ENCODE peak calls at places on chromosome 10, in ten cellular contexts. K, Z, V, F, J, Y, H, I, E and C are unnamed samples.

GRCh38 chr10:102152545-102152890 is 329 bp downstream of the NOLC1 start:
- DNase-seq in K (no peak), Z (no peak), V (no peak), F (peak), J (peak), Y (no peak), H (no peak), I (no peak), E (no peak), C (no peak)

GRCh38 chr10:113585949-113586348 is 33.1 kb downstream of the HABP2 start:
- DNase-seq in K (no peak), Z (no peak), V (no peak), F (peak), J (no peak), Y (no peak), H (no peak), I (no peak), E (no peak), C (no peak)

GRCh38 chr10:102644066-102644645 is at the start of gene TRIM8:
- DNase-seq in K (peak), Z (peak), V (no peak), F (peak), J (no peak), Y (no peak), H (peak), I (no peak), E (no peak), C (peak)

GRCh38 chr10:102583435-102584417 is 60.6 kb upstream of the TRIM8 start:
- DNase-seq in K (peak), Z (peak), V (no peak), F (peak), J (peak), Y (peak), H (peak), I (peak), E (peak), C (peak)

GRCh38 chr10:114487815-114488536 is 83.7 kb upstream of the AFAP1L2 start:
- DNase-seq in K (no peak), Z (no peak), V (no peak), F (no peak), J (no peak), Y (peak), H (no peak), I (no peak), E (peak), C (no peak)

GRCh38 chr10:122286872-122287271 is 15.8 kb downstream of the BTBD16 start:
- DNase-seq in K (no peak), Z (peak), V (no peak), F (no peak), J (peak), Y (peak), H (no peak), I (no peak), E (no peak), C (no peak)

GRCh38 chr10:11178606-11179221 is 161.0 kb downstream of the CELF2 start:
- DNase-seq in K (no peak), Z (no peak), V (no peak), F (peak), J (no peak), Y (no peak), H (no peak), I (no peak), E (no peak), C (no peak)

GRCh38 chr10:75137533-75138438 is 26.3 kb downstream of the SAMD8 start:
- DNase-seq in K (no peak), Z (no peak), V (no peak), F (peak), J (no peak), Y (no peak), H (peak), I (no peak), E (peak), C (no peak)

GRCh38 chr10:125155101-125155500 is 5.3 kb downstream of the CTBP2 start:
- DNase-seq in K (no peak), Z (peak), V (no peak), F (no peak), J (no peak), Y (no peak), H (no peak), I (no peak), E (no peak), C (no peak)

GRCh38 chr10:14302035-14302434 is 28.7 kb downstream of the FRMD4A start:
- DNase-seq in K (no peak), Z (no peak), V (no peak), F (no peak), J (no peak), Y (peak), H (no peak), I (no peak), E (peak), C (no peak)

GRCh38 chr10:14306201-14306600 is 24.5 kb downstream of the FRMD4A start:
- DNase-seq in K (no peak), Z (no peak), V (no peak), F (no peak), J (no peak), Y (no peak), H (no peak), I (no peak), E (no peak), C (no peak)

GRCh38 chr10:14299516-14299915 is 31.2 kb downstream of the FRMD4A start:
- DNase-seq in K (no peak), Z (no peak), V (no peak), F (no peak), J (no peak), Y (no peak), H (no peak), I (no peak), E (no peak), C (no peak)

DNA sequence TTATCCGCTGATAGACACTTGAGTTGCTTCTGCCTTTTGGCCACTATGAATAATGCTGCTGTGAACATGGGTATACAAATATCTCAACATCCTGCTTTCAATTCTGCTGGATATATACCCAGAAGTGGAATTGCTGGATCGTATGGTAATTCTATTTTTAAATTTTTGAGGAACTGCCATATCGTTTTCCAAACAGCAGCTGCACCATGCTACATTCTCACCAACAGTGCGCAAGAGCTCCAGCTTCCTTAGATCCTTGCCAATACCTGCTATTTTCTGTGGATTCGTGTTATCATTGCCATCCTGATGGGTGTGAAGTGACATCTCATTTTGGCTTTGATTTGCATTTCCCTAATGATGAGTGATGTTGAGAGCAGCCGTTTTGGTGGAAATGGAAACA is 26.7 kb downstream of the FRMD4A start:
- DNase-seq in K (no peak), Z (no peak), V (no peak), F (no peak), J (no peak), Y (no peak), H (no peak), I (no peak), E (no peak), C (no peak)
- TF ChIP-seq CTCF in K (no peak), Z (no peak), V (no peak), F (no peak), J (no peak), Y (no peak), H (no peak), I (no peak), E (no peak), C (no peak)

GRCh38 chr10:85528318-85528652 is 838.3 kb downstream of the GRID1 start:
- DNase-seq in K (no peak), Z (no peak), V (no peak), F (no peak), J (no peak), Y (no peak), H (no peak), I (no peak), E (no peak), C (no peak)

GRCh38 chr10:85527610-85528317 is 838.8 kb downstream of the GRID1 start:
- DNase-seq in K (no peak), Z (no peak), V (no peak), F (no peak), J (no peak), Y (peak), H (no peak), I (no peak), E (peak), C (peak)

DNA sequence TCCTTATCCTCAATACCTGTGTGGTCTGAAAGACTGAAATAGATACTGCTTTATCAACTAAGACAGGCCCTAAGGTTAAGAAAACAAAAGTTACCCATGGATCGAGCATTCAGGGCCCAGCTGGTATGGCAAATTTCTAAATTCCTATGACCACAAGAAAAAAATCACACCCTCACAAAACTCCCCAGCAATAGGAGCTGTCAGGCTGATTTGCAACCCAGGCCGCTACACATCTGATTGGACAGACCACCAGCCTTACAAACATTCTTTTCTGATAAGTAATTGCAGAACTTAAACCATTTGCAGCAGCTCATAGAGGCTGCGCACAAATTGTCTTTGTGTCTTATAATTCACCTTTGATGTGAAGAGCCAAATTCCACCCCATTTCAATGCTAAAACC is 842.6 kb downstream of the GRID1 start:
- DNase-seq in K (no peak), Z (no peak), V (no peak), F (no peak), J (no peak), Y (peak), H (no peak), I (no peak), E (no peak), C (no peak)
- TF ChIP-seq CTCF in K (no peak), Z (no peak), V (no peak), F (no peak), J (no peak), Y (no peak), H (no peak), I (no peak), E (no peak), C (no peak)

GRCh38 chr10:111856631-111857030 is 326.9 kb downstream of the GPAM start:
- DNase-seq in K (no peak), Z (no peak), V (no peak), F (no peak), J (no peak), Y (no peak), H (no peak), I (no peak), E (no peak), C (no peak)
- TF ChIP-seq CTCF in K (no peak), Z (peak), V (no peak), F (no peak), J (no peak), Y (peak), H (no peak), I (no peak), E (no peak), C (peak)

DNA sequence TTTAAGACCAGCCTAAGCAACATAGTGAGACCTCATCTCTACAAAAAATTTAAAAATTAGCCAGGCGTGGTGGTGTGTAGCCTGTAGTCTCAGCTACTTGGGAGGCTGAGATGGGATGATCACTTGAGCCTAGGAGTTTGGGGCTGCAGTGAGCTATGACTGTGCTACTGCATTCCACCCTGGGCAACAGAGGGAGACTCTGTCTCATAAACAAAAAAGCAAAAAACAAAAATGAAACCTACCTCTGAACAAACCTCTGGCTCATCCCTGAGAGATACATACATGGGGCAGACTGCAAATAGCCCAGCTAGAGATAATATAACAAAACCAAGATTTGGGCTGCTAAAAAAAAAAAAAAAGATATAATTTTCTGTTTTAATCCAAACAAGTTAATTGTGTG is 19.5 kb downstream of the C10orf67 start:
- DNase-seq in K (no peak), Z (no peak), V (no peak), F (no peak), J (no peak), Y (no peak), H (no peak), I (no peak), E (no peak), C (no peak)
- TF ChIP-seq CTCF in K (no peak), Z (no peak), V (peak), F (peak), J (no peak), Y (peak), H (no peak), I (no peak), E (no peak), C (no peak)